ENCODE peak calls at places on chromosomes 1 and 21, in four cellular contexts. D is activated T-cell treated with anti-CD3 and anti-CD28 coated beads, Interleukin-2, amount 50 U/mL, for 72 hours; P is body of pancreas; W is HTR-8/SVneo. R is an unnamed sample.

GRCh38 chr1:173255214-173255813 is 48.2 kb upstream of the TNFSF4 start:
- DNase-seq in D (peak), W (peak), P (no peak), R (peak)

GRCh38 chr1:38680801-38681510 is 178.6 kb downstream of the RRAGC start:
- DNase-seq in P (no peak), W (no peak), D (no peak), R (no peak)

GRCh38 chr1:61612600-61612999 is 112.3 kb downstream of the TM2D1 start:
- DNase-seq in W (no peak), D (no peak), P (no peak), R (no peak)

GRCh38 chr21:35593000-35593502 is 467.3 kb downstream of the SETD4 start:
- DNase-seq in P (no peak), W (no peak), D (no peak), R (no peak)

GRCh38 chr1:89523597-89524368 is 846 bp upstream of the LRRC8B start:
- DNase-seq in P (peak), W (no peak), D (peak), R (no peak)

GRCh38 chr21:42061195-42061865 is 9.8 kb upstream of the UMODL1 start:
- DNase-seq in D (peak), W (no peak), P (no peak), R (no peak)

GRCh38 chr1:216750031-216750627 is 26.9 kb upstream of the ESRRG start:
- DNase-seq in P (peak), D (no peak), W (peak), R (no peak)

GRCh38 chr1:22373252-22373651 is 78.4 kb upstream of the ZBTB40 start:
- DNase-seq in W (no peak), D (no peak), P (no peak), R (no peak)

GRCh38 chr21:46381521-46381920 is 57.6 kb downstream of the PCNT start:
- DNase-seq in W (no peak), P (no peak), D (no peak), R (no peak)

GRCh38 chr1:153260980-153261792 is 1.7 kb downstream of the LORICRIN start:
- DNase-seq in D (peak), P (no peak), W (no peak), R (no peak)

GRCh38 chr1:2514863-2515762 is 11.3 kb downstream of the PANK4 start:
- DNase-seq in P (no peak), W (no peak), D (no peak), R (no peak)

GRCh38 chr1:93992954-93993353 is 83.7 kb upstream of the GCLM start:
- DNase-seq in W (no peak), P (no peak), D (no peak), R (no peak)

GRCh38 chr1:1947493-1947892 is 28.4 kb upstream of the TMEM52 start:
- DNase-seq in W (no peak), D (no peak), P (no peak), R (no peak)

GRCh38 chr1:194176212-194176611 is 989.8 kb upstream of the B3GALT2 start:
- DNase-seq in W (no peak), D (no peak), P (no peak), R (no peak)

GRCh38 chr1:75838099-75838498 is 41.4 kb downstream of the MSH4 start:
- DNase-seq in W (no peak), D (no peak), P (no peak), R (no peak)

GRCh38 chr1:232014941-232015340 is 388.4 kb downstream of the DISC1 start:
- DNase-seq in D (no peak), P (no peak), W (no peak), R (no peak)

GRCh38 chr1:58862728-58863385 is 79.0 kb upstream of the JUN start:
- DNase-seq in D (no peak), W (no peak), P (no peak), R (no peak)

GRCh38 chr21:43372663-43373386 is 54.1 kb downstream of the SIK1 start:
- DNase-seq in P (no peak), W (no peak), D (no peak), R (no peak)

GRCh38 chr21:46429754-46430681 is 28.7 kb upstream of the DIP2A start:
- DNase-seq in W (no peak), P (no peak), D (no peak), R (no peak)

GRCh38 chr21:26115346-26115745 is 55.2 kb downstream of the APP start:
- DNase-seq in P (peak), W (no peak), D (no peak), R (no peak)

GRCh38 chr1:79646885-79647284 is 640.4 kb upstream of the ADGRL4 start:
- DNase-seq in D (no peak), W (no peak), P (no peak), R (no peak)

GRCh38 chr1:24062221-24062620 is 49.7 kb downstream of the MYOM3 start:
- DNase-seq in P (no peak), D (no peak), W (no peak), R (no peak)

GRCh38 chr1:236868625-236869467 is 73.8 kb downstream of the MTR start:
- DNase-seq in P (peak), W (peak), D (peak), R (no peak)

GRCh38 chr1:53688703-53689102 is 50.3 kb downstream of the GLIS1 start:
- DNase-seq in D (peak), P (no peak), W (no peak), R (no peak)

R was measured in tibial nerve.